ENCODE peak calls at places on chromosomes 16 and 17, in ten cellular contexts. K is T-helper 17 cell; D is stimulated activated CD8-positive, alpha-beta memory T cell treated with anti-CD3 and anti-CD28 coated beads, Interleukin-12 subunit alpha, Interleukin-12 subunit beta, amount 100 ng/mL, for 4 hours; M is colonic mucosa; Q is HFFc6; Y is NCI-H1105 treated with DMSO at 0.1 percent for 48 hours; X is H9; E is prostate gland; P is Kasumi-1; J is KBM-7. C is an unnamed sample.

GRCh38 chr17:78214706-78215061 is 631 bp downstream of the BIRC5 start:
- DNase-seq in K (no peak), D (no peak), M (no peak), Q (no peak), Y (no peak), X (no peak), E (no peak), P (no peak), J (no peak), C (no peak)

GRCh38 chr17:19716108-19717030 is at the start of gene SLC47A2:
- DNase-seq in K (no peak), D (no peak), M (no peak), Q (no peak), Y (no peak), X (no peak), E (no peak), P (no peak), J (no peak), C (peak; percentile 72)

GRCh38 chr16:51165043-51165442 is 14.0 kb upstream of the SALL1 start:
- DNase-seq in K (no peak), D (no peak), M (no peak), Q (no peak), Y (no peak), X (no peak), E (no peak), P (no peak), J (no peak), C (no peak)

GRCh38 chr17:36813357-36813756 is 123.9 kb upstream of the LHX1 start:
- DNase-seq in K (no peak), D (no peak), M (no peak), Q (no peak), Y (no peak), X (peak; percentile 72), E (no peak), P (no peak), J (no peak), C (no peak)

GRCh38 chr17:43952724-43953666 is 745 bp downstream of the PYY start:
- DNase-seq in K (no peak), D (no peak), M (no peak), Q (no peak), Y (no peak), X (peak; percentile 98), E (no peak), P (no peak), J (no peak), C (no peak)

GRCh38 chr17:35167666-35168065 is 20.0 kb downstream of the UNC45B start:
- DNase-seq in K (no peak), D (no peak), M (no peak), Q (peak; percentile 56), Y (no peak), X (no peak), E (no peak), P (no peak), J (no peak), C (no peak)

GRCh38 chr17:12839042-12839441 is 49.7 kb downstream of the ARHGAP44 start:
- DNase-seq in K (no peak), D (no peak), M (no peak), Q (no peak), Y (no peak), X (no peak), E (no peak), P (no peak), J (no peak), C (no peak)

GRCh38 chr17:74739227-74739831 is 2.3 kb downstream of the RAB37 start:
- DNase-seq in K (peak; percentile 37), D (no peak), M (no peak), Q (no peak), Y (no peak), X (no peak), E (no peak), P (no peak), J (no peak), C (no peak)

GRCh38 chr17:44736551-44737240 is 22.1 kb upstream of the ADAM11 start:
- DNase-seq in K (no peak), D (no peak), M (no peak), Q (no peak), Y (no peak), X (no peak), E (no peak), P (no peak), J (no peak), C (no peak)

GRCh38 chr17:73029941-73030340 is 62.5 kb downstream of the SLC39A11 start:
- DNase-seq in K (no peak), D (no peak), M (no peak), Q (no peak), Y (no peak), X (no peak), E (no peak), P (no peak), J (no peak), C (no peak)

GRCh38 chr16:56669005-56669839 is at the start of gene MT1H:
- DNase-seq in K (no peak), D (no peak), M (peak; percentile 50), Q (no peak), Y (no peak), X (peak; percentile 35), E (no peak), P (no peak), J (no peak), C (no peak)

GRCh38 chr16:53052519-53053501 is at the start of gene CHD9NB:
- DNase-seq in K (no peak), D (no peak), M (peak; percentile 80), Q (peak; percentile 93), Y (peak; percentile 50), X (no peak), E (peak; percentile 87), P (peak; percentile 55), J (peak; percentile 80), C (peak; percentile 91)

GRCh38 chr17:42682400-42683384 is at the start of gene CNTNAP1:
- DNase-seq in K (no peak), D (no peak), M (peak; percentile 72), Q (peak; percentile 59), Y (peak; percentile 37), X (peak; percentile 80), E (no peak), P (no peak), J (peak; percentile 60), C (peak; percentile 60)

GRCh38 chr16:87131061-87131995 is 185.9 kb downstream of the C16orf95 start:
- DNase-seq in K (no peak), D (no peak), M (no peak), Q (no peak), Y (no peak), X (no peak), E (no peak), P (no peak), J (no peak), C (no peak)

GRCh38 chr16:81778861-81779539 is at the start of gene PLCG2:
- DNase-seq in K (peak; percentile 49), D (peak; percentile 69), M (peak; percentile 84), Q (no peak), Y (peak; percentile 36), X (peak; percentile 79), E (peak; percentile 74), P (peak; percentile 76), J (peak; percentile 56), C (peak; percentile 28)

GRCh38 chr17:8894189-8894611 is 26.7 kb upstream of the PIK3R6 start:
- DNase-seq in K (no peak), D (no peak), M (no peak), Q (no peak), Y (no peak), X (peak; percentile 62), E (no peak), P (no peak), J (no peak), C (no peak)

GRCh38 chr16:20111143-20111542 is 37.5 kb upstream of the GPR139 start:
- DNase-seq in K (no peak), D (no peak), M (no peak), Q (no peak), Y (no peak), X (no peak), E (no peak), P (no peak), J (no peak), C (no peak)

GRCh38 chr16:35399133-35399532 is 1939.7 kb downstream of the TP53TG3F start:
- DNase-seq in K (no peak), D (no peak), M (no peak), Q (no peak), Y (no peak), X (no peak), E (peak; percentile 53), P (no peak), J (no peak), C (no peak)

GRCh38 chr17:65560628-65561371 is 648 bp downstream of the AXIN2 start:
- DNase-seq in K (peak; percentile 73), D (peak; percentile 47), M (peak; percentile 87), Q (peak; percentile 63), Y (peak; percentile 51), X (peak; percentile 95), E (peak; percentile 90), P (peak; percentile 76), J (peak; percentile 78), C (peak; percentile 69)

GRCh38 chr16:30488764-30489595 is 16.4 kb downstream of the ITGAL start:
- DNase-seq in K (no peak), D (no peak), M (no peak), Q (no peak), Y (no peak), X (peak; percentile 62), E (no peak), P (no peak), J (peak; percentile 36), C (no peak)

GRCh38 chr17:73393381-73393780 is 81.6 kb upstream of the CDC42EP4 start:
- DNase-seq in K (no peak), D (no peak), M (no peak), Q (no peak), Y (no peak), X (peak; percentile 26), E (no peak), P (no peak), J (no peak), C (no peak)

GRCh38 chr17:76166168-76166567 is 25.1 kb upstream of the FOXJ1 start:
- DNase-seq in K (no peak), D (no peak), M (no peak), Q (no peak), Y (no peak), X (no peak), E (no peak), P (no peak), J (no peak), C (no peak)

GRCh38 chr17:75049057-75049456 is 2.0 kb downstream of the KCTD2 start:
- DNase-seq in K (no peak), D (no peak), M (no peak), Q (no peak), Y (no peak), X (no peak), E (no peak), P (no peak), J (no peak), C (no peak)

GRCh38 chr17:78822552-78822951 is 18.1 kb downstream of the USP36 start:
- DNase-seq in K (no peak), D (no peak), M (no peak), Q (peak; percentile 97), Y (no peak), X (no peak), E (no peak), P (no peak), J (no peak), C (no peak)

GRCh38 chr17:42249681-42250446 is 26.3 kb downstream of the STAT5B start:
- DNase-seq in K (peak; percentile 16), D (no peak), M (no peak), Q (no peak), Y (no peak), X (no peak), E (no peak), P (no peak), J (no peak), C (no peak)

GRCh38 chr16:79757163-79757562 is 156.6 kb upstream of the MAF start:
- DNase-seq in K (no peak), D (no peak), M (no peak), Q (no peak), Y (no peak), X (no peak), E (no peak), P (no peak), J (no peak), C (no peak)

GRCh38 chr16:68658258-68658973 is 13.3 kb downstream of the CDH3 start:
- DNase-seq in K (no peak), D (no peak), M (peak; percentile 72), Q (peak; percentile 93), Y (no peak), X (no peak), E (peak; percentile 82), P (no peak), J (no peak), C (peak; percentile 53)

GRCh38 chr16:303760-304505 is 21.0 kb downstream of the PDIA2 start:
- DNase-seq in K (no peak), D (no peak), M (no peak), Q (no peak), Y (no peak), X (no peak), E (no peak), P (no peak), J (peak; percentile 14), C (no peak)